ENCODE peak calls at places on chromosomes 7 and 10, in seven cellular contexts. E is psoas muscle; I is GM23248; R is DND-41; X is colonic mucosa; F is CD8-positive, alpha-beta T cell; O is fibroblast of lung. S is an unnamed sample.

GRCh38 chr10:16673443-16673842 is 143.8 kb downstream of the RSU1 start:
- DNase-seq in E (no peak), I (no peak), R (no peak), X (no peak), F (no peak), O (no peak), S (no peak)

GRCh38 chr10:33353334-33353733 is 18.9 kb upstream of the NRP1 start:
- DNase-seq in E (no peak), I (no peak), R (no peak), X (no peak), F (no peak), O (no peak), S (no peak)

GRCh38 chr7:26346611-26347200 is 55.0 kb downstream of the SNX10 start:
- DNase-seq in E (no peak), I (peak; percentile 74), R (no peak), X (peak; percentile 73), F (no peak), O (peak; percentile 69), S (no peak)

GRCh38 chr7:157826566-157826965 is 489.8 kb downstream of the DNAJB6 start:
- DNase-seq in E (no peak), I (no peak), R (no peak), X (no peak), F (no peak), O (no peak), S (no peak)

GRCh38 chr10:34880817-34881216 is 65.7 kb upstream of the PARD3 start:
- DNase-seq in E (no peak), I (no peak), R (no peak), X (no peak), F (no peak), O (no peak), S (no peak)

GRCh38 chr10:89115876-89116627 is 91.1 kb downstream of the CH25H start:
- DNase-seq in E (no peak), I (peak; percentile 92), R (no peak), X (no peak), F (no peak), O (peak; percentile 79), S (no peak)

GRCh38 chr10:66277481-66277880 is 648.4 kb upstream of the LRRTM3 start:
- DNase-seq in E (no peak), I (no peak), R (no peak), X (no peak), F (no peak), O (no peak), S (no peak)

GRCh38 chr10:47360419-47361040 is 12.4 kb downstream of the RBP3 start:
- DNase-seq in E (peak; percentile 22), I (no peak), R (no peak), X (no peak), F (no peak), O (no peak), S (no peak)

GRCh38 chr10:63668081-63668480 is 146.9 kb downstream of the REEP3 start:
- DNase-seq in E (no peak), I (peak; percentile 3), R (no peak), X (no peak), F (no peak), O (peak; percentile 37), S (no peak)

GRCh38 chr10:31204090-31204489 is 114.9 kb upstream of the ZEB1 start:
- DNase-seq in E (peak; percentile 73), I (no peak), R (no peak), X (no peak), F (no peak), O (peak; percentile 38), S (no peak)

GRCh38 chr7:137886266-137886665 is 39.5 kb upstream of the DGKI start:
- DNase-seq in E (no peak), I (no peak), R (no peak), X (no peak), F (no peak), O (no peak), S (no peak)

GRCh38 chr7:137886706-137887105 is 39.9 kb upstream of the DGKI start:
- DNase-seq in E (no peak), I (peak; percentile 12), R (no peak), X (no peak), F (no peak), O (peak; percentile 58), S (no peak)

GRCh38 chr7:137888254-137888653 is 41.5 kb upstream of the DGKI start:
- DNase-seq in E (no peak), I (no peak), R (no peak), X (no peak), F (no peak), O (no peak), S (no peak)

GRCh38 chr7:137882806-137883205 is 36.0 kb upstream of the DGKI start:
- DNase-seq in E (no peak), I (peak; percentile 55), R (no peak), X (no peak), F (no peak), O (peak; percentile 80), S (no peak)

DNA sequence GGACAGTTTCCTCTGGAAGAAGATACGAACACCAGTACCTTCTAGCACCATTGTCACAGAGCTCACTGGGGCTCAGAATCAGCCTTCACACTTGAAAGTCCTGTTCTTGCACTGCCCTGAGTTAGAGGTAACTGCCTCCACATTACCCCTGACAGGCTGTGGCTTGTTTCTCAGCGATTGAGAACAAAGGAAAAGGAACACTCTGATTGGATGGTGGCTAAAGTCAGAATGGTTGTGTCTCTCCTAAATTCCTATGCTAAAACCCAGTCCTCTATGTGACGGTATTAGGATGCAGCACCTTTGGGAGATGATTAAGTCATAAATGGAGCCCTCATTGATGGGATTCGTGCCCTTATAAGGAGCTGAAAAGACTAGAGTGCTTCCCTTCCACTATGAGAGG is 38.8 kb upstream of the DGKI start:
- DNase-seq in E (no peak), I (no peak), R (no peak), X (no peak), F (no peak), O (no peak), S (no peak)
- H3K36me3 ChIP-seq in E (no peaks in the 10 kb centered on the region), I (peaks cover 61% of the 10 kb centered on the region), R (peaks cover 26% of the 10 kb centered on the region), X (peaks cover 30% of the 10 kb centered on the region), F (peaks cover 10% of the 10 kb centered on the region), O (peaks cover 14% of the 10 kb centered on the region), S (peaks cover 27% of the 10 kb centered on the region)

GRCh38 chr10:77894058-77894457 is 32.5 kb downstream of the DLG5 start:
- DNase-seq in E (no peak), I (no peak), R (no peak), X (no peak), F (no peak), O (no peak), S (no peak)
- H3K4me1 ChIP-seq in E (peaks cover 56% of the 10 kb centered on the region), I (peaks cover 4% of the 10 kb centered on the region), R (peaks cover 14% of the 10 kb centered on the region), X (peaks cover 7% of the 10 kb centered on the region), F (no peaks in the 10 kb centered on the region), O (peaks cover 5% of the 10 kb centered on the region), S (no peaks in the 10 kb centered on the region)

GRCh38 chr10:45420453-45421192 is 46.6 kb downstream of the ALOX5 start:
- DNase-seq in E (peak; percentile 94), I (peak; percentile 32), R (peak; percentile 72), X (peak; percentile 80), F (peak; percentile 61), O (peak; percentile 62), S (peak; percentile 48)

GRCh38 chr10:45419673-45420020 is 45.6 kb downstream of the ALOX5 start:
- DNase-seq in E (peak; percentile 69), I (no peak), R (no peak), X (no peak), F (no peak), O (no peak), S (no peak)

GRCh38 chr10:45422862-45423659 is 49.0 kb downstream of the ALOX5 start:
- DNase-seq in E (no peak), I (no peak), R (no peak), X (no peak), F (no peak), O (no peak), S (no peak)

GRCh38 chr10:45422207-45422606 is 48.2 kb downstream of the ALOX5 start:
- DNase-seq in E (no peak), I (no peak), R (no peak), X (no peak), F (no peak), O (no peak), S (no peak)

DNA sequence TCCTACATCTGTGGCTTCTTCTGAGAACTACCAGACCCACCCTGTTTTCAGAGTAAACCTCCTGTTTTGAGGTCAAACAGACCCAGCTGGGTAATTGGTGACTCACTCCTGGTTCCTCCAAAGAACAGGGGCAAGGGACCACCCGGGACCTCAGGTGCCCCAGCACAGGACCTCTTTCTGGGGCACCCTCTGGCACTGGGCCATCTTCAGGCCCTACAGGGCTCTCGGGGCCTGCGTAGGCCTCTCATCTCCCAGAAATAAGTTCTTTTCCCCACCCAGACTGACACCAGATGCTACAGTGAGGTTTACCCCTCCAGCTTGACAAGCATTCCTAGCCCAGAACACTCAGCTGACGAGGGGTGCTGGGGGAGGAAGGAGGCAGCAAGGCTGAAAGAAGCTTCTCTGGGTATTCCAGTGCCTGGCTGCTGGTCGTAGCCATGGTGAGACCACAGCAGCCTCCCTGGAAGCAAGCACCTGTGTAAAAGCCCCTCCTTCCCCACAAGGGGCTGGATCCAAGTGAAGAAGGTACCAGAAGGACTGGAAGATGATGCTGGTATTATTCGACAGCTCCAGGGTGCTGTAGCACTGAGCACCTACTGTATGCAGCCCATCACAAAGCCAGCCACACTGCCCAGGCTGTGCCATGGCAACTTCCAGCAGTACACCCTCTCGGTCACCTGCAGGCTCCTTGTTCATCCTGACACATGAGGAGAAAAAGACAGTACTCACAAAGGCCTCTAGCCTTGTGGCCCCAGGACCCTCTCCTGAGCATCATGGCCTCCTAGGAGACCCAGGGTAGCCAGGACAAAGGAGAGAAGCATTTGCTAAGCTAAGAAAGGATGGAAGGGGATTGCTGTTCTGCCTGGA is 47.4 kb downstream of the ALOX5 start:
- DNase-seq in E (no peak), I (no peak), R (peak; percentile 73), X (no peak), F (peak; percentile 46), O (no peak), S (peak; percentile 67)
- H3K4me3 ChIP-seq in E (no peak overlapping the region), I (no peak overlapping the region), R (no peak overlapping the region), X (no peak overlapping the region), F (peak overlapping the region; percentile 88), O (no peak overlapping the region), S (no peak overlapping the region)

GRCh38 chr10:44893604-44894468 is 17.3 kb upstream of the TMEM72 start:
- DNase-seq in E (no peak), I (no peak), R (no peak), X (no peak), F (no peak), O (no peak), S (no peak)

GRCh38 chr10:44897049-44897448 is 14.1 kb upstream of the TMEM72 start:
- DNase-seq in E (no peak), I (no peak), R (no peak), X (no peak), F (no peak), O (no peak), S (no peak)

GRCh38 chr10:44894691-44895090 is 16.4 kb upstream of the TMEM72 start:
- DNase-seq in E (no peak), I (no peak), R (no peak), X (no peak), F (no peak), O (no peak), S (no peak)

GRCh38 chr10:44898665-44899064 is 12.5 kb upstream of the TMEM72 start:
- DNase-seq in E (no peak), I (no peak), R (no peak), X (no peak), F (no peak), O (no peak), S (no peak)

GRCh38 chr10:44895280-44895679 is 15.9 kb upstream of the TMEM72 start:
- DNase-seq in E (no peak), I (no peak), R (no peak), X (no peak), F (no peak), O (no peak), S (no peak)
- H3K36me3 ChIP-seq in E (no peaks in the 10 kb centered on the region), I (no peaks in the 10 kb centered on the region), R (no peaks in the 10 kb centered on the region), X (no peaks in the 10 kb centered on the region), F (no peaks in the 10 kb centered on the region), O (no peaks in the 10 kb centered on the region), S (no peaks in the 10 kb centered on the region)

GRCh38 chr10:104640339-104641149 is 546 bp upstream of the SORCS3 start:
- DNase-seq in E (no peak), I (no peak), R (no peak), X (no peak), F (no peak), O (no peak), S (no peak)
- H3K4me1 ChIP-seq in E (no peaks in the 10 kb centered on the region), I (no peaks in the 10 kb centered on the region), R (no peaks in the 10 kb centered on the region), X (no peaks in the 10 kb centered on the region), F (no peaks in the 10 kb centered on the region), O (no peaks in the 10 kb centered on the region), S (no peaks in the 10 kb centered on the region)

S was measured in CD4-positive, alpha-beta memory T cell.